ENCODE peak calls at places on chromosomes 7 and 10, in eight cellular contexts. M is activated T-helper 9 cell treated with anti-CD3 and anti-CD28 coated beads, Interleukin-2, amount 50 U/mL, for 16 hours; C is HEK293T; G is iris pigment epithelial cell; N is effector CD4-positive, alpha-beta T cell; Y is activated naive CD8-positive, alpha-beta T cell treated with anti-CD3 and anti-CD28 coated beads for 36 hours; R is SJSA1; P is NCI-H69. W is an unnamed sample.

GRCh38 chr10:37734971-37735370 is 122.4 kb downstream of the ZNF248 start:
- DNase-seq in N (no peak), C (no peak), G (peak), M (no peak), R (peak), P (no peak), Y (no peak), W (no peak)

GRCh38 chr10:101226888-101227736 is 2.2 kb downstream of the LBX1 start:
- DNase-seq in P (no peak), G (no peak), R (no peak), Y (no peak), M (no peak), N (no peak), C (no peak), W (peak)

GRCh38 chr10:112966191-112966855 is 16.3 kb downstream of the TCF7L2 start:
- DNase-seq in Y (no peak), P (no peak), R (no peak), G (no peak), M (no peak), N (no peak), C (no peak), W (no peak)

GRCh38 chr10:75613685-75614587 is 182.5 kb downstream of the LRMDA start:
- DNase-seq in M (no peak), Y (no peak), R (no peak), P (peak), N (no peak), C (peak), G (no peak), W (peak)

GRCh38 chr7:137990251-137990901 is 11.5 kb downstream of the CREB3L2 start:
- DNase-seq in C (no peak), R (peak), Y (no peak), M (no peak), G (peak), N (no peak), P (no peak), W (no peak)

GRCh38 chr10:69885379-69886156 is 83.9 kb downstream of the COL13A1 start:
- DNase-seq in N (no peak), R (peak), M (no peak), P (no peak), Y (no peak), C (peak), G (peak), W (no peak)

GRCh38 chr7:154804449-154804848 is 198.5 kb downstream of the PAXIP1 start:
- DNase-seq in N (no peak), Y (no peak), G (no peak), R (no peak), C (no peak), M (no peak), P (no peak), W (no peak)

GRCh38 chr10:89867964-89868363 is 166.6 kb downstream of the KIF20B start:
- DNase-seq in R (no peak), G (peak), P (no peak), Y (no peak), C (no peak), M (no peak), N (no peak), W (no peak)

GRCh38 chr10:49512121-49512809 is 26.7 kb downstream of the ERCC6 start:
- DNase-seq in C (peak), R (peak), Y (no peak), G (peak), M (no peak), N (no peak), P (peak), W (peak)

GRCh38 chr10:31095677-31096076 is 64.0 kb upstream of the ZNF438 start:
- DNase-seq in G (no peak), P (no peak), N (no peak), R (no peak), C (no peak), M (no peak), Y (no peak), W (no peak)

GRCh38 chr7:73569042-73569608 is 9.3 kb downstream of the TBL2 start:
- DNase-seq in R (no peak), P (no peak), N (no peak), G (no peak), Y (no peak), M (no peak), C (no peak), W (no peak)

GRCh38 chr7:30459591-30460245 is 18.9 kb downstream of the NOD1 start:
- DNase-seq in R (peak), C (no peak), N (no peak), M (no peak), Y (no peak), G (peak), P (no peak), W (peak)

GRCh38 chr10:31701546-31701945 is 227.1 kb downstream of the ARHGAP12 start:
- DNase-seq in P (no peak), G (no peak), M (no peak), C (no peak), R (no peak), N (no peak), Y (no peak), W (no peak)

GRCh38 chr10:46250481-46250880 is 36.3 kb upstream of the ANTXRL start:
- DNase-seq in P (no peak), C (no peak), N (no peak), Y (no peak), M (no peak), G (no peak), R (no peak), W (no peak)

GRCh38 chr7:129615018-129615417 is 3.5 kb downstream of the NRF1 start:
- DNase-seq in M (no peak), C (no peak), R (no peak), P (peak), G (peak), N (no peak), Y (peak), W (peak)

GRCh38 chr7:84083846-84084245 is 110.7 kb downstream of the SEMA3A start:
- DNase-seq in C (no peak), P (peak), N (no peak), M (no peak), G (no peak), Y (no peak), R (no peak), W (peak)

W was measured in left kidney.